ENCODE peak calls at places on chromosomes 11 and 22, in four cellular contexts. C, Z, A and V are unnamed samples.

GRCh38 chr11:1391165-1392010 is 1.7 kb downstream of the BRSK2 start:
- DNase-seq in C (no peak), Z (no peak), A (no peak), V (no peak)

GRCh38 chr11:95266751-95267374 is 35.9 kb upstream of the SESN3 start:
- DNase-seq in C (peak), Z (no peak), A (no peak), V (no peak)

GRCh38 chr11:76783294-76783900 is at the start of gene TSKU:
- DNase-seq in C (peak), Z (peak), A (no peak), V (no peak)

GRCh38 chr11:72924568-72925190 is 110.5 kb downstream of the ATG16L2 start:
- DNase-seq in C (peak), Z (peak), A (no peak), V (no peak)

GRCh38 chr22:49168219-49168813 is 659.4 kb downstream of the BRD1 start:
- DNase-seq in C (no peak), Z (no peak), A (no peak), V (no peak)

GRCh38 chr22:17888855-17889254 is 114.6 kb upstream of the BID start:
- DNase-seq in C (peak), Z (no peak), A (no peak), V (no peak)

GRCh38 chr22:39149915-39150847 is 2.3 kb downstream of the CBX7 start:
- DNase-seq in C (no peak), Z (no peak), A (no peak), V (no peak)

GRCh38 chr11:42462558-42463310 is 849.1 kb upstream of the API5 start:
- DNase-seq in C (peak), Z (peak), A (no peak), V (no peak)

GRCh38 chr11:9251306-9251705 is 13.8 kb downstream of the DENND5A start:
- DNase-seq in C (no peak), Z (peak), A (no peak), V (no peak)

GRCh38 chr22:41401781-41402648 is 20.3 kb downstream of the TEF start:
- DNase-seq in C (peak), Z (peak), A (no peak), V (peak)

GRCh38 chr11:114174712-114175495 is 115.4 kb downstream of the ZBTB16 start:
- DNase-seq in C (no peak), Z (no peak), A (no peak), V (no peak)

GRCh38 chr11:86606849-86607481 is 65.5 kb downstream of the ME3 start:
- DNase-seq in C (peak), Z (peak), A (no peak), V (no peak)

GRCh38 chr22:38289583-38290082 is 16.8 kb upstream of the TMEM184B start:
- DNase-seq in C (no peak), Z (no peak), A (no peak), V (no peak)

GRCh38 chr11:114258696-114259095 is 37.5 kb upstream of the NNMT start:
- DNase-seq in C (no peak), Z (no peak), A (no peak), V (no peak)

GRCh38 chr11:48081151-48082010 is 101.0 kb downstream of the PTPRJ start:
- DNase-seq in C (peak), Z (no peak), A (no peak), V (no peak)

GRCh38 chr11:115990004-115990447 is 485.8 kb upstream of the CADM1 start:
- DNase-seq in C (no peak), Z (no peak), A (no peak), V (peak)

GRCh38 chr22:40323681-40324083 is 22.6 kb upstream of the ADSL start:
- DNase-seq in C (no peak), Z (no peak), A (peak), V (no peak)

GRCh38 chr22:17057959-17058814 is 26.6 kb upstream of the IL17RA start:
- DNase-seq in C (peak), Z (peak), A (peak), V (peak)

GRCh38 chr11:9664276-9665171 is 647 bp downstream of the SWAP70 start:
- DNase-seq in C (peak), Z (peak), A (peak), V (no peak)

GRCh38 chr11:110432713-110433392 is 3.1 kb downstream of the FDX1 start:
- DNase-seq in C (peak), Z (peak), A (no peak), V (no peak)

GRCh38 chr11:17864478-17864941 is 129.9 kb downstream of the KCNC1 start:
- DNase-seq in C (no peak), Z (peak), A (no peak), V (no peak)

GRCh38 chr22:19201858-19202798 is 23.6 kb upstream of the SLC25A1 start:
- DNase-seq in C (no peak), Z (no peak), A (no peak), V (no peak)

GRCh38 chr22:44437493-44438015 is 60.5 kb downstream of the RTL6 start:
- DNase-seq in C (peak), Z (peak), A (no peak), V (no peak)

GRCh38 chr11:10480760-10481159 is 25.7 kb downstream of the AMPD3 start:
- DNase-seq in C (no peak), Z (no peak), A (no peak), V (no peak)

GRCh38 chr11:111918390-111919256 is at the start of gene C11orf52:
- DNase-seq in C (peak), Z (peak), A (no peak), V (no peak)

GRCh38 chr22:35835998-35836691 is 118.5 kb downstream of the APOL5 start:
- DNase-seq in C (peak), Z (peak), A (no peak), V (no peak)

GRCh38 chr11:106160494-106160893 is 83.0 kb downstream of the AASDHPPT start:
- DNase-seq in C (no peak), Z (no peak), A (no peak), V (no peak)

GRCh38 chr11:67663515-67664212 is 10.8 kb downstream of the ALDH3B2 start:
- DNase-seq in C (no peak), Z (no peak), A (no peak), V (no peak)

GRCh38 chr11:114330373-114330772 is 34.2 kb downstream of the NNMT start:
- DNase-seq in C (no peak), Z (no peak), A (no peak), V (no peak)

GRCh38 chr11:57514538-57515331 is 767 bp downstream of the SLC43A1 start:
- DNase-seq in C (peak), Z (peak), A (peak), V (no peak)

GRCh38 chr11:120752668-120753067 is 241.1 kb downstream of the GRIK4 start:
- DNase-seq in C (no peak), Z (no peak), A (no peak), V (no peak)

DNA sequence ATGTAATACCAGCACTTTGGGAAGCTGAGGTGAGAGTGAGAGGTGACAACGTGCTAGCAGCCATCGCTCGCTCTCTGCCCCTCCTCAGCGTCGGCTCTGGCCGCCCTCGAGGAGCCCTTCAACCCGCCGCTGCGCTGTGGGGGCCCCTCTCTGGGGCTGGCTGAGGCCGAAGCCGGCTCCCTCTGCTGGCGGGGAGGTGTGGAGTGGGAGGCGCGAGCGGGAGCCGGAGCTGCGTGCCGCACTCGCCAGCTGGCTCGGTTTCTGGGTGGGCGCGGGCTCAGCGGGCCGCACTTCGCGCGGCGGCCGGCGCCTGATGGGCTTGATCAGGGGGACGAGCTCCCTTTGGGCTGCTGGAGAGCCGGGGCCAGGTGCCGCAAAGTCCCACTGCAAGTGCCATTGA is 98.9 kb upstream of the UBASH3B start:
- DNase-seq in C (no peak), Z (no peak), A (peak), V (no peak)
- TF ChIP-seq CTCF in C (peak), Z (no peak), A (no peak), V (no peak)

DNA sequence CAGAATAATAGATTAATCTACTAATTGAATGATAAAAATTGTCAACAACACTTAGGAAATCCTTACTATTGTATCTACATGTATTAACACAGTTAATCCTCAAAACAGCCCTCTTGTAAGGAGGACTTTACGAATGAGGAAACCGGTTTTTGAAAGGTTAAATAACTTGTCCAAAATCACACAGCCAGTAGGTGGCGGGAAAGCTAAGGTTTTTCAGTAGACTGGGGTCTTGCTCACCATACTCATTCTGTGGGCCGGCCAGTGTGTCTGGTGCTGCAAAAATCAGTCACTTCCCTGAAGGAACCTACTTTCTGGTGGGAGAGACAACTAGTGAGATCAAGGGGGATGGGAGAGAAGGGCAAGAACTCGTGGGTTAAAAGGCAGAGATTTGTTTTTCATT is 3.8 kb downstream of the DCPS start:
- DNase-seq in C (peak), Z (peak), A (no peak), V (no peak)
- TF ChIP-seq CTCF in C (peak), Z (peak), A (no peak), V (peak)

DNA sequence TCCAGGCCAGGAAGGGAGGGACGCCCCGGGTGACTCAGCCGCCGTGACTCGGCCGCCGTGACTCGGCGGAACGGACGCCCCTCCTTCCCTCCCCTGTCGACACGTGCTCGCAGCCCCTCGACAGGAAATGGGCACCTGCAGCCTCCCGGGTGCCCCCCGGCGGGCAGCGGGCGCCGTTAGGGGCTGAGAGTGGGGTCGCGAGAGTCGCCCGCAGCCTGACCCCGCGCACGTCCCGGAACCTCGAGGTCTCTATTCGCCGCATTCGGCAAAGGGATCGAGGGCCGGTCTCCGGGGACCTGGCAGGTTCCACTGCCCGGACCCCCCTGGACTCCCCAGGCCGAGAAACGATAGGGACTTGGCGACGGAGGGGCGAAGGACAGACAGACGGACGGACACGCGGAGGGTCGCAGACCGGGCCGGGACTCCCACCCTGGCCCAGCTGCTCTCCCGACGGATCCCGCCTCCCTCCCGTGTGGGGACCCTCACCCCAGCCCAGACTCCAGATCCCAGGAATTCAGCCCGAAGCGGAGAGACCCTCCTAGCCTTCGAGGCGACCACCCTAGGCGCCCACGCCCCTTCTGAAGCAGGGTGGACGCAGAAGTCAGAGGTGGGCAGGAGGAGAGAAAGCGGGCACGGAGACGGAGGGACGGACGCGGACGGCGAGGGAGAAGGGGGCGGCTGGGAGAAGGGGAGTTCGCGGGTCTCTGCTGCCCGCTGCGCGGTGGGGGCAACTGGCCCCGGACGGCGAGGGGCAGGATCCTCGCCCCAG is 648 bp downstream of the FOSL1 start:
- DNase-seq in C (peak), Z (peak), A (peak), V (no peak)
- TF ChIP-seq CTCF in C (no peak), Z (no peak), A (no peak), V (no peak)

DNA sequence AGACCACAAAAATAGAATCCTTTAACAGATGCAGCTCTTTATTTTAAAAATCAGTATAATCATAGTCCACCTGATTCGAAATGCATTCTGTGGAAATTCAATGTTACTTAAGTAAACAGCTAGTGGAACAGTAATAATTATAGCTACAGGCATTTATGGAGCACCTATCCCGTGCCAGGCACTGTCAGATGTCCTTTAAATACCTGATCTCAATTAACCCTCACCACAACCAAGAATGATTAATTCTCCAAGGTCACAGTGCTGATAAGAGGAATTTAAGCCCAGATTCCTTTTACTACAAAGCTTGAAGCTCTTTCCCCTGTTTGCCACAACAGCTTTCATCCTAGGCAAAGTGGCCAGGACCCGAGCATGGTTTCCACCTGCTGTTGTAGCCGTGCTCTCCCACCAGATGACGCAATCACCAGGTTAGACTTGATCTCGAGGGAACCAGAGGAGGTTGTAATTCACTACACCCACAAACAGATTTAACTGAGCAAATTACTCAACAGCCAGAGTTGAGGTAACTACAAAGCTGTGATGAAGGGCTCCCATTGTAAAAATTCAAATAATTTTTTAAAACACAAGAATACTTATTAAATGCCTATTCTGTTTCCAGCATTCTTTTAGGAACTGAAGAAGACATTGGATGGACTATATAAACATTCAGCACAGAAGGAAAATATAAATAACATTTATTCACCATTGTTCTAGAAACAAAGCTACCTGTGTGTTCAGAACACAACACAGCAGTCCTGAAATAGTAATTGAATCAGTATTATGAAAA is 10.3 kb downstream of the PRDM10 start:
- DNase-seq in C (peak), Z (peak), A (peak), V (no peak)
- TF ChIP-seq CTCF in C (peak), Z (peak), A (peak), V (peak)

DNA sequence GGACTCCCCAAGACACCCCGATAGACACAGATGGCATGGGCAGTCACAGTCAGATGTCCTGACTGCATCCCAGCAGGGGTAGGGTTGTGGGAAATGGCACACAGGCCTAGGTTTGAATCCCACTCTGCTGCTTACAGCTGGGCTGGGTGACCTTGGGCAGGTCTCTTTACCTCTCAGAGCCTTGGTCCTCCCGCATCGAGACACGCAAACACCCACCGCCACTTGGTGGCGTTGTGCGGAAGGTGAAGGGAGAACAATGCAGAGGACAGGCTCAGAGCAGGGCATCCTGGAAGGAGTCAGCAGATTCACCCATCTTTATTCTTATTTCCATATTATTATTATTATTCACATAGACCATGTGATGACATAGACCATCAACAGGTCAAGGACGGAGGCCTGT is 140.5 kb downstream of the MIAT start:
- DNase-seq in C (no peak), Z (no peak), A (no peak), V (no peak)
- TF ChIP-seq CTCF in C (no peak), Z (no peak), A (no peak), V (no peak)

GRCh38 chr11:8070417-8071101 is 10.5 kb upstream of the TUB start:
- DNase-seq in C (peak), Z (peak), A (no peak), V (no peak)
- TF ChIP-seq CTCF in C (peak), Z (peak), A (no peak), V (peak)

DNA sequence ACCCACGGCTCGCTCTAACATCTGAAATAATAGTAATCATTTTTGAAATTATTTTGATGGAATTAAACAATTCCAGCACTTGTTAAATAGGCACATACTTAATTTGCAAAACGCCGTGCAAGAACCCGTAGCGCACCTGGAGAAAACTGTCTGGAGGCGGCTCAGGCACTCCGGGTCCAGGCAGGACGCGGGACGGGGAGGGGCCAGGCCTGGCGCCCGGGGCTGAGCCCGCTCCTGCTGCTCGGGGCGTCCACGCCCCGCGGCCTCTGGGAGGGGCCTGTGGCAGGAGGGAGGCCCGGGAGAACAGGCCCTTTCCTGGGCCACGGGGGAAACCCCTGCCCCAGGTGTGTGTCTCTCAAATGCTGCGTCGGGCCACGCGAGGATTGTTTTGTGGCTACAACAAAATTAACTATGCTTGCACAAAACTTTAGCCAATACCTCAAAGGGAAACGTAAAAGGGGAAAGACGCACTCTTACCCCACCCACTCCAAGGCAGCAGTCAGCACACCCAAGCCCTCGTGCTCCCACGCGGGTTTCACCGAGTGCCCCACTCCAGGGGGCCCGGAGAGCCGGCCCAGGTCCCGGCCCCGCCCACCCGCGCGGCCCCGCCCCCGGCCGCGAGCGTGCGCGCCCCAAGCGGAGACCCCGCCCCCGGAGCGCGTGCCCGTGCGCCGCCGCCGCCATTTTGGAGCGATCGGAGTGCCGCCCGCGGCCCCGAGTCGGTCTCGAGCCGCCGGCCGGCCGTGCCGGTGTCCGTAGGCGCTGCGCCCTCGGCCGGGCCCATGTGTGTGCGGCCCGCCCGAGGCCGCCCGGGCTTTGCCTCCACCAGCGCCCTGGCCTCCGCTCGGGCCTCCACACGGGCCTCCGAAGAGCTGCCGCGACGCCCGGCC is at the start of gene PPP6R2:
- DNase-seq in C (peak), Z (peak), A (peak), V (no peak)
- TF ChIP-seq CTCF in C (no peak), Z (peak), A (peak), V (no peak)